ENCODE peak calls at places on chromosomes 7 and 10, in four cellular contexts. One of them, this sample, is unnamed.

GRCh38 chr7:125201002-125201401 is 271.4 kb upstream of the POT1 start:
- DNase-seq in dorsolateral prefrontal cortex: no peak
- DNase-seq in endothelial cell: no peak
- DNase-seq in A549: no peak
- DNase-seq in this sample: no peak

GRCh38 chr7:134811798-134812197 is 32.4 kb downstream of the CALD1 start:
- DNase-seq in dorsolateral prefrontal cortex: no peak
- DNase-seq in endothelial cell: no peak
- DNase-seq in A549: no peak
- DNase-seq in this sample: no peak

GRCh38 chr10:98748298-98748697 is 301.6 kb upstream of the HPS1 start:
- DNase-seq in dorsolateral prefrontal cortex: no peak
- DNase-seq in endothelial cell: peak; percentile 47
- DNase-seq in A549: peak; percentile 40
- DNase-seq in this sample: peak; percentile 10

GRCh38 chr7:29193316-29194205 is 1.0 kb upstream of the CHN2 start:
- DNase-seq in dorsolateral prefrontal cortex: no peak
- DNase-seq in endothelial cell: no peak
- DNase-seq in A549: no peak
- DNase-seq in this sample: no peak

GRCh38 chr7:158680754-158681153 is 23.9 kb downstream of the NCAPG2 start:
- DNase-seq in dorsolateral prefrontal cortex: no peak
- DNase-seq in endothelial cell: no peak
- DNase-seq in A549: no peak
- DNase-seq in this sample: no peak

GRCh38 chr10:98963608-98964007 is 272.0 kb downstream of the HPSE2 start:
- DNase-seq in dorsolateral prefrontal cortex: no peak
- DNase-seq in endothelial cell: no peak
- DNase-seq in A549: no peak
- DNase-seq in this sample: no peak

GRCh38 chr10:26780793-26781601 is 79.8 kb downstream of the ABI1 start:
- DNase-seq in dorsolateral prefrontal cortex: no peak
- DNase-seq in endothelial cell: no peak
- DNase-seq in A549: peak; percentile 80
- DNase-seq in this sample: peak; percentile 37

GRCh38 chr7:148447221-148447845 is 143.2 kb upstream of the C7orf33 start:
- DNase-seq in dorsolateral prefrontal cortex: no peak
- DNase-seq in endothelial cell: no peak
- DNase-seq in A549: peak; percentile 48
- DNase-seq in this sample: no peak

GRCh38 chr10:75034714-75035258 is 76.7 kb upstream of the SAMD8 start:
- DNase-seq in dorsolateral prefrontal cortex: no peak
- DNase-seq in endothelial cell: no peak
- DNase-seq in A549: no peak
- DNase-seq in this sample: no peak

GRCh38 chr10:63264852-63265617 is 131.9 kb downstream of the NRBF2 start:
- DNase-seq in dorsolateral prefrontal cortex: no peak
- DNase-seq in endothelial cell: no peak
- DNase-seq in A549: peak; percentile 70
- DNase-seq in this sample: peak; percentile 65

GRCh38 chr7:29107056-29107455 is 39.3 kb downstream of the CPVL start:
- DNase-seq in dorsolateral prefrontal cortex: no peak
- DNase-seq in endothelial cell: no peak
- DNase-seq in A549: no peak
- DNase-seq in this sample: no peak

GRCh38 chr10:83122336-83122735 is 1017.0 kb upstream of the GHITM start:
- DNase-seq in dorsolateral prefrontal cortex: no peak
- DNase-seq in endothelial cell: no peak
- DNase-seq in A549: no peak
- DNase-seq in this sample: no peak

GRCh38 chr7:140673063-140673769 is 471 bp downstream of the ADCK2 start:
- DNase-seq in dorsolateral prefrontal cortex: no peak
- DNase-seq in endothelial cell: peak; percentile 44
- DNase-seq in A549: peak; percentile 33
- DNase-seq in this sample: peak; percentile 57

GRCh38 chr10:130728531-130729215 is 582.8 kb downstream of the TCERG1L start:
- DNase-seq in dorsolateral prefrontal cortex: no peak
- DNase-seq in endothelial cell: no peak
- DNase-seq in A549: no peak
- DNase-seq in this sample: no peak

GRCh38 chr10:113133497-113133896 is 183.4 kb downstream of the TCF7L2 start:
- DNase-seq in dorsolateral prefrontal cortex: no peak
- DNase-seq in endothelial cell: no peak
- DNase-seq in A549: peak; percentile 43
- DNase-seq in this sample: no peak

GRCh38 chr10:102718220-102718619 is 3.8 kb downstream of the SFXN2 start:
- DNase-seq in dorsolateral prefrontal cortex: no peak
- DNase-seq in endothelial cell: no peak
- DNase-seq in A549: no peak
- DNase-seq in this sample: no peak

GRCh38 chr10:98419456-98420261 is 4.7 kb upstream of the PYROXD2 start:
- DNase-seq in dorsolateral prefrontal cortex: no peak
- DNase-seq in endothelial cell: no peak
- DNase-seq in A549: no peak
- DNase-seq in this sample: no peak

GRCh38 chr7:55570939-55571338 is 1.4 kb downstream of the VOPP1 start:
- DNase-seq in dorsolateral prefrontal cortex: no peak
- DNase-seq in endothelial cell: no peak
- DNase-seq in A549: no peak
- DNase-seq in this sample: no peak

GRCh38 chr10:74852406-74852805 is 26.0 kb downstream of the KAT6B start:
- DNase-seq in dorsolateral prefrontal cortex: no peak
- DNase-seq in endothelial cell: no peak
- DNase-seq in A549: no peak
- DNase-seq in this sample: no peak

GRCh38 chr10:70578371-70578947 is 24.1 kb downstream of the PRF1 start:
- DNase-seq in dorsolateral prefrontal cortex: no peak
- DNase-seq in endothelial cell: no peak
- DNase-seq in A549: no peak
- DNase-seq in this sample: peak; percentile 92

GRCh38 chr7:122148878-122149277 is 4.8 kb upstream of the AASS start:
- DNase-seq in dorsolateral prefrontal cortex: no peak
- DNase-seq in endothelial cell: no peak
- DNase-seq in A549: no peak
- DNase-seq in this sample: no peak

GRCh38 chr10:9302142-9302746 is 1247.8 kb downstream of the GATA3 start:
- DNase-seq in dorsolateral prefrontal cortex: no peak
- DNase-seq in endothelial cell: peak; percentile 33
- DNase-seq in A549: peak; percentile 65
- DNase-seq in this sample: peak; percentile 19

GRCh38 chr7:16514271-16514670 is 12.4 kb upstream of the LRRC72 start:
- DNase-seq in dorsolateral prefrontal cortex: no peak
- DNase-seq in endothelial cell: no peak
- DNase-seq in A549: no peak
- DNase-seq in this sample: no peak

GRCh38 chr7:133561361-133561760 is 308.5 kb downstream of the EXOC4 start:
- DNase-seq in dorsolateral prefrontal cortex: no peak
- DNase-seq in endothelial cell: no peak
- DNase-seq in A549: no peak
- DNase-seq in this sample: no peak

GRCh38 chr10:64286533-64286932 is 765.3 kb downstream of the REEP3 start:
- DNase-seq in dorsolateral prefrontal cortex: peak; percentile 79
- DNase-seq in endothelial cell: no peak
- DNase-seq in A549: no peak
- DNase-seq in this sample: no peak

GRCh38 chr7:27109533-27110162 is 7.2 kb upstream of the HOXA2 start:
- DNase-seq in dorsolateral prefrontal cortex: no peak
- DNase-seq in endothelial cell: no peak
- DNase-seq in A549: no peak
- DNase-seq in this sample: no peak

GRCh38 chr7:56175086-56175760 is 59.0 kb upstream of the NUPR2 start:
- DNase-seq in dorsolateral prefrontal cortex: no peak
- DNase-seq in endothelial cell: no peak
- DNase-seq in A549: no peak
- DNase-seq in this sample: no peak

GRCh38 chr10:78944658-78945333 is 124.0 kb upstream of the ZMIZ1 start:
- DNase-seq in dorsolateral prefrontal cortex: peak; percentile 25
- DNase-seq in endothelial cell: no peak
- DNase-seq in A549: no peak
- DNase-seq in this sample: no peak

GRCh38 chr7:116218051-116218645 is 7.8 kb downstream of the TES start:
- DNase-seq in dorsolateral prefrontal cortex: no peak
- DNase-seq in endothelial cell: no peak
- DNase-seq in A549: peak; percentile 88
- DNase-seq in this sample: no peak

GRCh38 chr10:32379314-32379949 is 32.5 kb upstream of the EPC1 start:
- DNase-seq in dorsolateral prefrontal cortex: no peak
- DNase-seq in endothelial cell: peak; percentile 18
- DNase-seq in A549: peak; percentile 66
- DNase-seq in this sample: peak; percentile 39

GRCh38 chr7:16130127-16131110 is 290.9 kb downstream of the CRPPA start:
- DNase-seq in dorsolateral prefrontal cortex: no peak
- DNase-seq in endothelial cell: no peak
- DNase-seq in A549: no peak
- DNase-seq in this sample: no peak

GRCh38 chr10:86690231-86690630 is 21.9 kb downstream of the LDB3 start:
- DNase-seq in dorsolateral prefrontal cortex: no peak
- DNase-seq in endothelial cell: no peak
- DNase-seq in A549: no peak
- DNase-seq in this sample: no peak

GRCh38 chr10:48727866-48728265 is 43.2 kb downstream of the WDFY4 start:
- DNase-seq in dorsolateral prefrontal cortex: no peak
- DNase-seq in endothelial cell: no peak
- DNase-seq in A549: no peak
- DNase-seq in this sample: no peak

GRCh38 chr7:128727239-128727638 is 11.9 kb upstream of the CALU start:
- DNase-seq in dorsolateral prefrontal cortex: no peak
- DNase-seq in endothelial cell: no peak
- DNase-seq in A549: no peak
- DNase-seq in this sample: no peak

GRCh38 chr7:104801022-104801421 is 213.0 kb upstream of the KMT2E start:
- DNase-seq in dorsolateral prefrontal cortex: no peak
- DNase-seq in endothelial cell: no peak
- DNase-seq in A549: no peak
- DNase-seq in this sample: no peak

DNA sequence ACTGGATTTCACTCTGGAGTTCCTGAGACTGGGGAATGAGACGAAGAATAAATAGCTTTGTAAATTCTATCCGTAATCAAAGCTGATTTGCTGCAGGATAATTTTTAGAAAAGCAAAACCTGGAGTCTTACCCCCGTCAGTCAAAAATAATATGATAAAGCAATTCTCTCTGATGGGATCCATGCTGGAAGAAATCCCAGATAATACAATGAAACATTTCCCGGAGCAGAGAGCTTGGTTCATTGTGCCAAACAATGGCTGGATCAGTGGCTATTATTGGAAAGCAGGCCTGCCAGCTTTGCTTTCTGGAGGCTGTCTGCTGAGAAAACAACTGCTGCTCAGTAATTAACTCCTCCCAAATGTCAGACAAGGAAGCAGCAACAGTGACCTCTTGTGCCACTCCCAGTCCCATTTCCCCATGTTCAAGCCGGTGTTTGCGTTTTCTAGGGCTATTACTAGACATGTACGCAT is 609.4 kb upstream of the PCDH15 start:
- DNase-seq in dorsolateral prefrontal cortex: peak; percentile 79
- DNase-seq in endothelial cell: peak; percentile 38
- DNase-seq in A549: no peak
- DNase-seq in this sample: no peak
- TF ChIP-seq CTCF in dorsolateral prefrontal cortex: peak; percentile 42
- TF ChIP-seq CTCF in endothelial cell: no peak
- TF ChIP-seq CTCF in A549: no peak
- TF ChIP-seq CTCF in this sample: no peak

GRCh38 chr7:127557803-127558202 is 27.6 kb downstream of the GCC1 start:
- DNase-seq in dorsolateral prefrontal cortex: no peak
- DNase-seq in endothelial cell: no peak
- DNase-seq in A549: no peak
- DNase-seq in this sample: no peak
- TF ChIP-seq CTCF in dorsolateral prefrontal cortex: no peak
- TF ChIP-seq CTCF in endothelial cell: no peak
- TF ChIP-seq CTCF in A549: no peak
- TF ChIP-seq CTCF in this sample: no peak

GRCh38 chr10:58718596-58718995 is 205.9 kb downstream of the BICC1 start:
- DNase-seq in dorsolateral prefrontal cortex: no peak
- DNase-seq in endothelial cell: no peak
- DNase-seq in A549: no peak
- DNase-seq in this sample: no peak

GRCh38 chr10:58712136-58712535 is 199.5 kb downstream of the BICC1 start:
- DNase-seq in dorsolateral prefrontal cortex: no peak
- DNase-seq in endothelial cell: no peak
- DNase-seq in A549: no peak
- DNase-seq in this sample: no peak

GRCh38 chr10:58715056-58715455 is 202.4 kb downstream of the BICC1 start:
- DNase-seq in dorsolateral prefrontal cortex: no peak
- DNase-seq in endothelial cell: no peak
- DNase-seq in A549: no peak
- DNase-seq in this sample: no peak

GRCh38 chr10:58714436-58714835 is 201.8 kb downstream of the BICC1 start:
- DNase-seq in dorsolateral prefrontal cortex: no peak
- DNase-seq in endothelial cell: no peak
- DNase-seq in A549: no peak
- DNase-seq in this sample: no peak

GRCh38 chr10:58712982-58713381 is 200.3 kb downstream of the BICC1 start:
- DNase-seq in dorsolateral prefrontal cortex: no peak
- DNase-seq in endothelial cell: no peak
- DNase-seq in A549: no peak
- DNase-seq in this sample: no peak
- TF ChIP-seq CTCF in dorsolateral prefrontal cortex: no peak
- TF ChIP-seq CTCF in endothelial cell: peak; percentile 34
- TF ChIP-seq CTCF in A549: peak; percentile 19
- TF ChIP-seq CTCF in this sample: no peak

DNA sequence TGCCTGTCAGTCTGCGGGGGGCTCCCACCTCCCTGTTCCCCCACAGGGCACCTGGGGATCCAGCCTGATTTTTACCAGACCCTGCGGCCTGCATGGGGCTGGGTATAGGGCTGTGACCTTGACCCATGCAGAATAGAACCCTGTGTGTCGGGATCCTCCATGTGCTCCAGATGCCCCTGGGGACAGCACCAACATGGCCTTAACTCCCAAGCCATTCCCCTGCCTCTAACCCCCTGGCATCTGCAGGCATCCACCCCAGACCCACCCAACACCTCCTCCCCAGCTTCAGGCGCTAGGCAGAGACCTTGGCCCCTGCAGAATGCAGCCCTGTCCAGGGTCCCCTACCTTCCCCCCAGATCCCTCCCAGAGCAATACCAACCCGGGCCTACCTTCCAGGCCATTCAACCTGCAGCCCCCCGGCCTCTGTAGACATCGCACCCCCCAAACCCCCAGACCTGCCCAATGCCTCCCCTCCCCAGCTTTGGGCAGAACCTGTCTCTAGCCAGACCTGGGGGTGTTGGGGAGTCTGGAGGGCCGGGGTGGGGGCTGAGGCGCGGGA is 770 bp upstream of the ELN start:
- DNase-seq in dorsolateral prefrontal cortex: no peak
- DNase-seq in endothelial cell: no peak
- DNase-seq in A549: no peak
- DNase-seq in this sample: no peak
- TF ChIP-seq CTCF in dorsolateral prefrontal cortex: no peak
- TF ChIP-seq CTCF in endothelial cell: peak; percentile 9
- TF ChIP-seq CTCF in A549: no peak
- TF ChIP-seq CTCF in this sample: peak; percentile 20

GRCh38 chr7:77651544-77652162 is 44.6 kb upstream of the RSBN1L start:
- DNase-seq in dorsolateral prefrontal cortex: no peak
- DNase-seq in endothelial cell: peak; percentile 38
- DNase-seq in A549: peak; percentile 32
- DNase-seq in this sample: peak; percentile 46
- TF ChIP-seq CTCF in dorsolateral prefrontal cortex: peak; percentile 81
- TF ChIP-seq CTCF in endothelial cell: peak; percentile 80
- TF ChIP-seq CTCF in A549: peak; percentile 76
- TF ChIP-seq CTCF in this sample: peak; percentile 77

This sample was measured in activated CD8-positive, alpha-beta T cell treated with anti-CD3 and anti-CD28 coated beads for 36 hours.